ENCODE peak calls at places on chromosomes 5 and 9, in six cellular contexts. One of them, this sample, is unnamed.

GRCh38 chr5:72151169-72151568 is 43.9 kb downstream of the MAP1B start:
- DNase-seq in amygdala: no peak
- DNase-seq in CD4-positive, CD25-positive, alpha-beta regulatory T cell: no peak
- DNase-seq in kidney epithelial cell: no peak
- DNase-seq in stimulated activated CD4-positive, alpha-beta T cell treated with anti-CD3 and anti-CD28 coated beads, Interleukin-4, amount 100 ng/mL, for 48 hours: no peak
- DNase-seq in HEK293T: no peak
- DNase-seq in this sample: no peak

GRCh38 chr9:22035591-22036011 is 26.5 kb upstream of the CDKN2B start:
- DNase-seq in amygdala: no peak
- DNase-seq in CD4-positive, CD25-positive, alpha-beta regulatory T cell: no peak
- DNase-seq in kidney epithelial cell: no peak
- DNase-seq in stimulated activated CD4-positive, alpha-beta T cell treated with anti-CD3 and anti-CD28 coated beads, Interleukin-4, amount 100 ng/mL, for 48 hours: no peak
- DNase-seq in HEK293T: no peak
- DNase-seq in this sample: no peak

GRCh38 chr9:126028746-126029145 is 281.6 kb downstream of the PBX3 start:
- DNase-seq in amygdala: no peak
- DNase-seq in CD4-positive, CD25-positive, alpha-beta regulatory T cell: no peak
- DNase-seq in kidney epithelial cell: no peak
- DNase-seq in stimulated activated CD4-positive, alpha-beta T cell treated with anti-CD3 and anti-CD28 coated beads, Interleukin-4, amount 100 ng/mL, for 48 hours: no peak
- DNase-seq in HEK293T: no peak
- DNase-seq in this sample: no peak

GRCh38 chr5:178416919-178417318 is 173.3 kb downstream of the COL23A1 start:
- DNase-seq in amygdala: no peak
- DNase-seq in CD4-positive, CD25-positive, alpha-beta regulatory T cell: no peak
- DNase-seq in kidney epithelial cell: peak
- DNase-seq in stimulated activated CD4-positive, alpha-beta T cell treated with anti-CD3 and anti-CD28 coated beads, Interleukin-4, amount 100 ng/mL, for 48 hours: no peak
- DNase-seq in HEK293T: no peak
- DNase-seq in this sample: no peak

GRCh38 chr5:79484731-79485130 is 29.2 kb downstream of the HOMER1 start:
- DNase-seq in amygdala: no peak
- DNase-seq in CD4-positive, CD25-positive, alpha-beta regulatory T cell: no peak
- DNase-seq in kidney epithelial cell: no peak
- DNase-seq in stimulated activated CD4-positive, alpha-beta T cell treated with anti-CD3 and anti-CD28 coated beads, Interleukin-4, amount 100 ng/mL, for 48 hours: no peak
- DNase-seq in HEK293T: no peak
- DNase-seq in this sample: no peak

GRCh38 chr5:60722416-60722815 is 22.4 kb upstream of the DEPDC1B start:
- DNase-seq in amygdala: no peak
- DNase-seq in CD4-positive, CD25-positive, alpha-beta regulatory T cell: no peak
- DNase-seq in kidney epithelial cell: no peak
- DNase-seq in stimulated activated CD4-positive, alpha-beta T cell treated with anti-CD3 and anti-CD28 coated beads, Interleukin-4, amount 100 ng/mL, for 48 hours: no peak
- DNase-seq in HEK293T: no peak
- DNase-seq in this sample: no peak

GRCh38 chr9:130129425-130130061 is 42.7 kb upstream of the NCS1 start:
- DNase-seq in amygdala: no peak
- DNase-seq in CD4-positive, CD25-positive, alpha-beta regulatory T cell: peak
- DNase-seq in kidney epithelial cell: no peak
- DNase-seq in stimulated activated CD4-positive, alpha-beta T cell treated with anti-CD3 and anti-CD28 coated beads, Interleukin-4, amount 100 ng/mL, for 48 hours: no peak
- DNase-seq in HEK293T: no peak
- DNase-seq in this sample: no peak

GRCh38 chr5:99034336-99034735 is 105.5 kb upstream of the CHD1 start:
- DNase-seq in amygdala: no peak
- DNase-seq in CD4-positive, CD25-positive, alpha-beta regulatory T cell: no peak
- DNase-seq in kidney epithelial cell: no peak
- DNase-seq in stimulated activated CD4-positive, alpha-beta T cell treated with anti-CD3 and anti-CD28 coated beads, Interleukin-4, amount 100 ng/mL, for 48 hours: no peak
- DNase-seq in HEK293T: no peak
- DNase-seq in this sample: no peak

GRCh38 chr5:16192311-16192710 is 12.7 kb upstream of the MARCHF11 start:
- DNase-seq in amygdala: no peak
- DNase-seq in CD4-positive, CD25-positive, alpha-beta regulatory T cell: no peak
- DNase-seq in kidney epithelial cell: no peak
- DNase-seq in stimulated activated CD4-positive, alpha-beta T cell treated with anti-CD3 and anti-CD28 coated beads, Interleukin-4, amount 100 ng/mL, for 48 hours: no peak
- DNase-seq in HEK293T: no peak
- DNase-seq in this sample: no peak

GRCh38 chr5:146560205-146560812 is 44.3 kb upstream of the GPR151 start:
- DNase-seq in amygdala: no peak
- DNase-seq in CD4-positive, CD25-positive, alpha-beta regulatory T cell: no peak
- DNase-seq in kidney epithelial cell: no peak
- DNase-seq in stimulated activated CD4-positive, alpha-beta T cell treated with anti-CD3 and anti-CD28 coated beads, Interleukin-4, amount 100 ng/mL, for 48 hours: no peak
- DNase-seq in HEK293T: no peak
- DNase-seq in this sample: no peak

GRCh38 chr5:64790210-64790609 is 21.5 kb downstream of the CWC27 start:
- DNase-seq in amygdala: no peak
- DNase-seq in CD4-positive, CD25-positive, alpha-beta regulatory T cell: no peak
- DNase-seq in kidney epithelial cell: no peak
- DNase-seq in stimulated activated CD4-positive, alpha-beta T cell treated with anti-CD3 and anti-CD28 coated beads, Interleukin-4, amount 100 ng/mL, for 48 hours: no peak
- DNase-seq in HEK293T: no peak
- DNase-seq in this sample: no peak

GRCh38 chr9:114449236-114449635 is 56.0 kb downstream of the WHRN start:
- DNase-seq in amygdala: no peak
- DNase-seq in CD4-positive, CD25-positive, alpha-beta regulatory T cell: no peak
- DNase-seq in kidney epithelial cell: no peak
- DNase-seq in stimulated activated CD4-positive, alpha-beta T cell treated with anti-CD3 and anti-CD28 coated beads, Interleukin-4, amount 100 ng/mL, for 48 hours: no peak
- DNase-seq in HEK293T: no peak
- DNase-seq in this sample: no peak

GRCh38 chr5:127042593-127042992 is 12.2 kb upstream of the MARCHF3 start:
- DNase-seq in amygdala: no peak
- DNase-seq in CD4-positive, CD25-positive, alpha-beta regulatory T cell: no peak
- DNase-seq in kidney epithelial cell: no peak
- DNase-seq in stimulated activated CD4-positive, alpha-beta T cell treated with anti-CD3 and anti-CD28 coated beads, Interleukin-4, amount 100 ng/mL, for 48 hours: no peak
- DNase-seq in HEK293T: no peak
- DNase-seq in this sample: no peak

GRCh38 chr9:132418743-132419363 is 8.8 kb downstream of the CFAP77 start:
- DNase-seq in amygdala: no peak
- DNase-seq in CD4-positive, CD25-positive, alpha-beta regulatory T cell: no peak
- DNase-seq in kidney epithelial cell: no peak
- DNase-seq in stimulated activated CD4-positive, alpha-beta T cell treated with anti-CD3 and anti-CD28 coated beads, Interleukin-4, amount 100 ng/mL, for 48 hours: no peak
- DNase-seq in HEK293T: no peak
- DNase-seq in this sample: no peak

GRCh38 chr9:109124089-109124488 is 4.3 kb upstream of the TMEM245 start:
- DNase-seq in amygdala: no peak
- DNase-seq in CD4-positive, CD25-positive, alpha-beta regulatory T cell: no peak
- DNase-seq in kidney epithelial cell: no peak
- DNase-seq in stimulated activated CD4-positive, alpha-beta T cell treated with anti-CD3 and anti-CD28 coated beads, Interleukin-4, amount 100 ng/mL, for 48 hours: no peak
- DNase-seq in HEK293T: no peak
- DNase-seq in this sample: no peak

GRCh38 chr9:98881836-98882568 is 61.7 kb upstream of the COL15A1 start:
- DNase-seq in amygdala: no peak
- DNase-seq in CD4-positive, CD25-positive, alpha-beta regulatory T cell: no peak
- DNase-seq in kidney epithelial cell: no peak
- DNase-seq in stimulated activated CD4-positive, alpha-beta T cell treated with anti-CD3 and anti-CD28 coated beads, Interleukin-4, amount 100 ng/mL, for 48 hours: no peak
- DNase-seq in HEK293T: no peak
- DNase-seq in this sample: no peak

GRCh38 chr5:78755822-78756429 is 107.4 kb upstream of the LHFPL2 start:
- DNase-seq in amygdala: no peak
- DNase-seq in CD4-positive, CD25-positive, alpha-beta regulatory T cell: no peak
- DNase-seq in kidney epithelial cell: no peak
- DNase-seq in stimulated activated CD4-positive, alpha-beta T cell treated with anti-CD3 and anti-CD28 coated beads, Interleukin-4, amount 100 ng/mL, for 48 hours: no peak
- DNase-seq in HEK293T: no peak
- DNase-seq in this sample: no peak

GRCh38 chr5:84605246-84605645 is 220.6 kb upstream of the EDIL3 start:
- DNase-seq in amygdala: no peak
- DNase-seq in CD4-positive, CD25-positive, alpha-beta regulatory T cell: no peak
- DNase-seq in kidney epithelial cell: no peak
- DNase-seq in stimulated activated CD4-positive, alpha-beta T cell treated with anti-CD3 and anti-CD28 coated beads, Interleukin-4, amount 100 ng/mL, for 48 hours: no peak
- DNase-seq in HEK293T: no peak
- DNase-seq in this sample: no peak

GRCh38 chr9:13478235-13478634 is 198.7 kb upstream of the MPDZ start:
- DNase-seq in amygdala: no peak
- DNase-seq in CD4-positive, CD25-positive, alpha-beta regulatory T cell: no peak
- DNase-seq in kidney epithelial cell: peak
- DNase-seq in stimulated activated CD4-positive, alpha-beta T cell treated with anti-CD3 and anti-CD28 coated beads, Interleukin-4, amount 100 ng/mL, for 48 hours: no peak
- DNase-seq in HEK293T: no peak
- DNase-seq in this sample: no peak

GRCh38 chr5:159451197-159452052 is 121.1 kb upstream of the IL12B start:
- DNase-seq in amygdala: no peak
- DNase-seq in CD4-positive, CD25-positive, alpha-beta regulatory T cell: no peak
- DNase-seq in kidney epithelial cell: peak
- DNase-seq in stimulated activated CD4-positive, alpha-beta T cell treated with anti-CD3 and anti-CD28 coated beads, Interleukin-4, amount 100 ng/mL, for 48 hours: no peak
- DNase-seq in HEK293T: no peak
- DNase-seq in this sample: peak

GRCh38 chr9:14151451-14151850 is 162.5 kb downstream of the NFIB start:
- DNase-seq in amygdala: no peak
- DNase-seq in CD4-positive, CD25-positive, alpha-beta regulatory T cell: no peak
- DNase-seq in kidney epithelial cell: no peak
- DNase-seq in stimulated activated CD4-positive, alpha-beta T cell treated with anti-CD3 and anti-CD28 coated beads, Interleukin-4, amount 100 ng/mL, for 48 hours: no peak
- DNase-seq in HEK293T: no peak
- DNase-seq in this sample: no peak

GRCh38 chr9:129785866-129786265 is 17.1 kb upstream of the TOR1B start:
- DNase-seq in amygdala: no peak
- DNase-seq in CD4-positive, CD25-positive, alpha-beta regulatory T cell: no peak
- DNase-seq in kidney epithelial cell: no peak
- DNase-seq in stimulated activated CD4-positive, alpha-beta T cell treated with anti-CD3 and anti-CD28 coated beads, Interleukin-4, amount 100 ng/mL, for 48 hours: no peak
- DNase-seq in HEK293T: no peak
- DNase-seq in this sample: no peak

GRCh38 chr5:130400091-130400490 is 495.8 kb downstream of the CHSY3 start:
- DNase-seq in amygdala: no peak
- DNase-seq in CD4-positive, CD25-positive, alpha-beta regulatory T cell: no peak
- DNase-seq in kidney epithelial cell: no peak
- DNase-seq in stimulated activated CD4-positive, alpha-beta T cell treated with anti-CD3 and anti-CD28 coated beads, Interleukin-4, amount 100 ng/mL, for 48 hours: no peak
- DNase-seq in HEK293T: no peak
- DNase-seq in this sample: no peak

GRCh38 chr5:178232124-178232919 is at the start of gene PHYKPL:
- DNase-seq in amygdala: peak
- DNase-seq in CD4-positive, CD25-positive, alpha-beta regulatory T cell: peak
- DNase-seq in kidney epithelial cell: no peak
- DNase-seq in stimulated activated CD4-positive, alpha-beta T cell treated with anti-CD3 and anti-CD28 coated beads, Interleukin-4, amount 100 ng/mL, for 48 hours: peak
- DNase-seq in HEK293T: peak
- DNase-seq in this sample: peak

GRCh38 chr9:94228616-94229015 is 30.5 kb upstream of the ZNF169 start:
- DNase-seq in amygdala: no peak
- DNase-seq in CD4-positive, CD25-positive, alpha-beta regulatory T cell: no peak
- DNase-seq in kidney epithelial cell: no peak
- DNase-seq in stimulated activated CD4-positive, alpha-beta T cell treated with anti-CD3 and anti-CD28 coated beads, Interleukin-4, amount 100 ng/mL, for 48 hours: no peak
- DNase-seq in HEK293T: no peak
- DNase-seq in this sample: no peak

GRCh38 chr9:137147091-137147792 is 8.3 kb downstream of the GRIN1 start:
- DNase-seq in amygdala: no peak
- DNase-seq in CD4-positive, CD25-positive, alpha-beta regulatory T cell: no peak
- DNase-seq in kidney epithelial cell: no peak
- DNase-seq in stimulated activated CD4-positive, alpha-beta T cell treated with anti-CD3 and anti-CD28 coated beads, Interleukin-4, amount 100 ng/mL, for 48 hours: no peak
- DNase-seq in HEK293T: no peak
- DNase-seq in this sample: no peak

GRCh38 chr9:83299556-83299955 is 236.6 kb upstream of the RASEF start:
- DNase-seq in amygdala: no peak
- DNase-seq in CD4-positive, CD25-positive, alpha-beta regulatory T cell: no peak
- DNase-seq in kidney epithelial cell: peak
- DNase-seq in stimulated activated CD4-positive, alpha-beta T cell treated with anti-CD3 and anti-CD28 coated beads, Interleukin-4, amount 100 ng/mL, for 48 hours: no peak
- DNase-seq in HEK293T: no peak
- DNase-seq in this sample: no peak

GRCh38 chr5:35313296-35313695 is 83.0 kb upstream of the PRLR start:
- DNase-seq in amygdala: no peak
- DNase-seq in CD4-positive, CD25-positive, alpha-beta regulatory T cell: no peak
- DNase-seq in kidney epithelial cell: peak
- DNase-seq in stimulated activated CD4-positive, alpha-beta T cell treated with anti-CD3 and anti-CD28 coated beads, Interleukin-4, amount 100 ng/mL, for 48 hours: no peak
- DNase-seq in HEK293T: no peak
- DNase-seq in this sample: no peak

This sample was measured in occipital lobe.